ENCODE peak calls at places on chromosomes 4 and X, in six cellular contexts. D is progenitor cell of endocrine pancreas, B is Calu3, M is GM12864, S is foreskin fibroblast, Y is fibroblast of lung. F is an unnamed sample.

GRCh38 chr4:104393649-104394048 is 101.0 kb downstream of the CXXC4 start:
- DNase-seq in S (no peak), B (no peak), Y (peak), M (no peak), D (no peak), F (no peak)

GRCh38 chrX:17822351-17822750 is 38.7 kb downstream of the RAI2 start:
- DNase-seq in Y (no peak), B (no peak), M (no peak), S (peak), D (no peak), F (no peak)

GRCh38 chrX:93428497-93428896 is 244.9 kb downstream of the NAP1L3 start:
- DNase-seq in Y (no peak), S (no peak), D (no peak), B (no peak), M (no peak), F (no peak)

GRCh38 chr4:135718019-135718418 is 1516.4 kb upstream of the PABPC4L start:
- DNase-seq in Y (peak), D (no peak), S (no peak), B (no peak), M (no peak), F (no peak)

GRCh38 chrX:39331062-39331704 is 529.9 kb downstream of the MID1IP1 start:
- DNase-seq in D (no peak), M (no peak), S (no peak), Y (no peak), B (no peak), F (no peak)

GRCh38 chrX:69618803-69619202 is 2.9 kb downstream of the EDA start:
- DNase-seq in S (peak), D (no peak), B (peak), M (no peak), Y (peak), F (no peak)

GRCh38 chr4:142824368-142824767 is 21.7 kb downstream of the INPP4B start:
- DNase-seq in B (no peak), S (peak), D (no peak), Y (peak), M (no peak), F (no peak)

GRCh38 chrX:7570432-7571009 is 272.4 kb upstream of the VCX start:
- DNase-seq in Y (no peak), S (no peak), D (no peak), B (no peak), M (no peak), F (no peak)

GRCh38 chr4:158121203-158121586 is 51.6 kb downstream of the GASK1B start:
- DNase-seq in B (no peak), M (no peak), S (peak), Y (peak), D (no peak), F (no peak)

GRCh38 chr4:153206534-153206933 is 2.3 kb downstream of the TRIM2 start:
- DNase-seq in Y (no peak), D (no peak), S (no peak), M (no peak), B (no peak), F (no peak)

GRCh38 chr4:37661643-37662221 is 24.4 kb downstream of the RELL1 start:
- DNase-seq in S (peak), M (no peak), B (no peak), D (no peak), Y (peak), F (no peak)

GRCh38 chr4:42642136-42642797 is 14.6 kb downstream of the ATP8A1 start:
- DNase-seq in Y (no peak), M (no peak), B (no peak), S (no peak), D (no peak), F (no peak)

GRCh38 chrX:119488749-119489148 is 20.5 kb downstream of the SLC25A5 start:
- DNase-seq in Y (peak), M (no peak), D (no peak), S (peak), B (peak), F (peak)

GRCh38 chr4:70382691-70383181 is at the start of gene SMR3B:
- DNase-seq in M (no peak), D (no peak), S (no peak), Y (no peak), B (no peak), F (no peak)

GRCh38 chr4:148515248-148515647 is 73.0 kb upstream of the NR3C2 start:
- DNase-seq in S (peak), Y (peak), B (no peak), D (no peak), M (no peak), F (no peak)

GRCh38 chr4:1775731-1776500 is 17.2 kb upstream of the FGFR3 start:
- DNase-seq in B (peak), Y (no peak), M (no peak), D (no peak), S (peak), F (no peak)

GRCh38 chr4:139841464-139842195 is 176.0 kb downstream of the MGST2 start:
- DNase-seq in Y (no peak), B (peak), D (peak), S (no peak), M (no peak), F (no peak)

GRCh38 chr4:72779256-72779655 is 210.2 kb upstream of the ADAMTS3 start:
- DNase-seq in B (no peak), M (no peak), S (no peak), Y (no peak), D (no peak), F (no peak)

GRCh38 chr4:71941001-71941400 is 90.8 kb upstream of the NPFFR2 start:
- DNase-seq in B (peak), Y (no peak), S (no peak), D (no peak), M (no peak), F (no peak)

GRCh38 chr4:80101086-80101767 is 28.2 kb upstream of the ANTXR2 start:
- DNase-seq in B (no peak), Y (no peak), M (no peak), D (no peak), S (no peak), F (no peak)

GRCh38 chr4:139700568-139700967 is 34.9 kb downstream of the MGST2 start:
- DNase-seq in M (no peak), B (no peak), D (no peak), Y (no peak), S (no peak), F (no peak)

GRCh38 chrX:38973327-38973726 is 172.1 kb downstream of the MID1IP1 start:
- DNase-seq in Y (peak), S (peak), D (no peak), B (no peak), M (no peak), F (no peak)

GRCh38 chrX:103101280-103102042 is 8.5 kb upstream of the NXF3 start:
- DNase-seq in B (peak), Y (no peak), S (no peak), D (no peak), M (no peak), F (no peak)

GRCh38 chr4:177064724-177065394 is 244.8 kb upstream of the NEIL3 start:
- DNase-seq in Y (no peak), S (no peak), M (no peak), B (no peak), D (no peak), F (no peak)

GRCh38 chr4:162011039-162011438 is 152.8 kb downstream of the FSTL5 start:
- DNase-seq in B (no peak), M (no peak), Y (no peak), D (no peak), S (no peak), F (no peak)

GRCh38 chrX:101595739-101596419 is 21.9 kb downstream of the ARMCX6 start:
- DNase-seq in S (peak), D (no peak), B (peak), M (peak), Y (peak), F (no peak)

GRCh38 chrX:130299279-130300009 is 30.7 kb upstream of the ZNF280C start:
- DNase-seq in D (no peak), Y (no peak), S (no peak), M (no peak), B (peak), F (no peak)

GRCh38 chr4:76703123-76703490 is 194.8 kb downstream of the SOWAHB start:
- DNase-seq in B (no peak), Y (no peak), M (no peak), S (peak), D (no peak), F (no peak)

GRCh38 chr4:117331817-117332216 is 246.4 kb upstream of the TRAM1L1 start:
- DNase-seq in Y (no peak), B (no peak), M (no peak), S (no peak), D (no peak), F (no peak)

GRCh38 chr4:103397527-103397926 is 199.4 kb upstream of the CENPE start:
- DNase-seq in S (no peak), D (no peak), M (no peak), B (no peak), Y (no peak), F (no peak)

GRCh38 chr4:147846318-147847135 is 114.6 kb downstream of the ARHGAP10 start:
- DNase-seq in B (no peak), D (no peak), S (no peak), Y (peak), M (peak), F (no peak)

GRCh38 chr4:183320211-183321068 is at the start of gene CLDN22:
- DNase-seq in S (no peak), M (no peak), Y (no peak), D (no peak), B (no peak), F (no peak)

GRCh38 chr4:99300934-99301333 is 10.1 kb upstream of the ADH1A start:
- DNase-seq in Y (peak), B (peak), S (peak), D (no peak), M (no peak), F (no peak)

GRCh38 chr4:94430416-94430815 is 21.3 kb upstream of the PDLIM5 start:
- DNase-seq in S (no peak), B (no peak), D (no peak), M (no peak), Y (no peak), F (no peak)

GRCh38 chr4:94431388-94431787 is 20.4 kb upstream of the PDLIM5 start:
- DNase-seq in D (no peak), Y (no peak), B (no peak), S (no peak), M (no peak), F (no peak)

GRCh38 chr4:94436512-94436911 is 15.2 kb upstream of the PDLIM5 start:
- DNase-seq in B (no peak), M (no peak), S (no peak), D (no peak), Y (no peak), F (no peak)

GRCh38 chr4:94435874-94436273 is 15.9 kb upstream of the PDLIM5 start:
- DNase-seq in Y (no peak), M (no peak), B (no peak), S (no peak), D (no peak), F (no peak)

DNA sequence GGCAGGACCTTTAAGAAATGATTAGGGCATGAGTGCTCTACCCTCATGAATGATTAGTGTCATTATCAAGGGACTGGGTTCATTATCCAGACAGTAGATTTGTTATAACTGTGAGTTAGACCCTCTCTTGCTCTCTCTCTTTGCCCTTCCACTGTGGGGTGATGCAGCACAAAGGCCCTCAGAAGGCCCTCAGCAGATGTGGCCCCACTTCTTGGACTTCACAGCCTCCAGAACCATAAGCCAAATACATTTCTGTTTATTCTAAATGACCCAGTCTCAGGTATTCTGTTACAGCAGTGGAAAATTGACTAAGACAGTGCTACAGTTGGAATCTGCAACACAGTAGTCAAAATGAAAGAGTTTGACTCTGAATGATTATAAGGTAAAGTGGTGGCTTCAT is 17.2 kb upstream of the PDLIM5 start:
- DNase-seq in D (no peak), Y (no peak), B (no peak), S (no peak), M (no peak), F (no peak)
- TF ChIP-seq CTCF in D (no peak), Y (no peak), B (no peak), S (no peak), M (no peak), F (no peak)

DNA sequence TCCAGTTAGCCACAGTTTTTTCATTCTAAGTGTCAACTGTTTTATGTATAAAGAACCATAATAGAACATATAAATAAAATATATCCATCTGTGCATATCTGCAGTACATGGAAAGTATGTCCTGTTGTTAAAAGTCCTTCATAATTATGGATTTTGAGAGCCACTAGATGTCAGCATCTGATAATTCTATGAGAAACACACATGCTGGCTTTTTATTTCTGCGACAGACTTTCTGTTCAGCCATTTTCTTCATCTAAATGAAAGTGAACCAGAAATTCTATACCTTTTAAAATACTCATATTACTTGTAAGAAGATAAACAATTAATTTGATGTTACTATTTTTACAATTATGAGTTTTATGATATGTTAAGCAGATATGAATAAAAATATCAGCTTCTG is 251.4 kb downstream of the GPM6A start:
- DNase-seq in Y (peak), S (peak), M (no peak), D (no peak), B (no peak), F (no peak)
- TF ChIP-seq CTCF in Y (peak), S (no peak), M (no peak), D (no peak), B (no peak), F (no peak)

DNA sequence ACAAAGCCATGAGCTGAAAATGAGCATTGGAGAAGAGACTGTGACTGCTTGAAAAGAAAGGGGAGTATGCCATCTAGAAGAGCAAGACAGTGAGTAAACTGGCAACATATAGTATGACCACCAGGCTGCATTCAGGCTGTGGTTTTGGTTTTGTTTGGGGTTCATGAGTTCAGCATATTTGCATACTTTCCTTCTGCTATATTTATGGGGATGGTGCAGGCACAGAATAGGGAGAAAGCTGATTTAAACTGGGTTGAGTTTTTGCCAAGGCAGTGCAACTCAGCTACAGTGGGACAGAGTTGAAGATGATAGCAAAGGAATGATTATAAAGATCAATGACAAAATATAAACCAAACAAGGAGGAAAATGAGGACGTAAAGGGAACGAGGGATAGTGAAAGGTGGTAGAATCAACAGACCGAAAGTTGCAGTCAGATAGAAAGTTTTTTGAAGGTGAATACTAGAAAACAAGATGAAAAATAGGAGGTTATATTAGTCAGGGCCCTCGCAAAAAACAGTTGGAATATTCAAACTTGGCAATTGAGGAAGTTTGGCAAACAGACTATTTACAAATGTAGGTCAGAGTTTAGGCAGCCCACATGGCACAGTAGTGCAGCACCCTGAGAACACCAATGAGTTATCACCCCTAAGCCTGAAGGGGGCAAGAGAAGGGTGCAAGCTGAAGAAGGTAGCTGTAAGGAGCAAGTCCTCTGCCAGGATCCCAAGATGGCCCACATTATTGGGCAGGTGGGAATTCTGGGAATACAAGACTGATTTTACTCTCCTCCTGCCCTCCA is 114.8 kb upstream of the MAP9 start:
- DNase-seq in D (no peak), M (no peak), B (no peak), S (peak), Y (peak), F (no peak)
- TF ChIP-seq CTCF in D (no peak), M (peak), B (no peak), S (no peak), Y (no peak), F (no peak)

GRCh38 chrX:115229337-115229991 is 4.4 kb downstream of the LRCH2 start:
- DNase-seq in B (no peak), M (no peak), D (no peak), Y (no peak), S (peak), F (no peak)

DNA sequence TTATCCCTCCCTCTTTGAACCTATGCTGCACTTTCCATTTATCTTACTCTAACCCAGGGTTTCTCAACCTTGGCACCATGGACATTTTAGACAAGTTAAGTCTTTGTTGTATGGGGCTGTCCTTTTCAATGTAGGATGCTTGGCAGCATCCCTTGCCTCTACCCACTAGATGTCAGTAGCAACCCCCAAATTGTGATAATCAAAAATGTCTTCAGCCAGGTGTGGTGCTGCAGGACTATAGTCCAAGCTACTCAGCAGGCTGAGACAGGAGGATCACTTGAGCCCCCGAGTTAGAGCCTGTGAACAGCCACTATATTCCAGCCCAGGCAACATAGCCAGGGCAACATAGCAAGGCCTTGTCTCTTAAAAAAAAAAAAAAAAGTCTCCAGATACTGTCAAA is 7.0 kb downstream of the LRCH2 start:
- DNase-seq in M (no peak), D (no peak), B (peak), S (peak), Y (peak), F (no peak)
- TF ChIP-seq CTCF in M (peak), D (peak), B (peak), S (peak), Y (peak), F (no peak)

GRCh38 chrX:24294619-24295018 is 19.2 kb downstream of the SUPT20HL2 start:
- DNase-seq in Y (no peak), D (no peak), S (peak), B (no peak), M (no peak), F (no peak)
- TF ChIP-seq CTCF in Y (no peak), D (peak), S (no peak), B (no peak), M (no peak), F (no peak)

DNA sequence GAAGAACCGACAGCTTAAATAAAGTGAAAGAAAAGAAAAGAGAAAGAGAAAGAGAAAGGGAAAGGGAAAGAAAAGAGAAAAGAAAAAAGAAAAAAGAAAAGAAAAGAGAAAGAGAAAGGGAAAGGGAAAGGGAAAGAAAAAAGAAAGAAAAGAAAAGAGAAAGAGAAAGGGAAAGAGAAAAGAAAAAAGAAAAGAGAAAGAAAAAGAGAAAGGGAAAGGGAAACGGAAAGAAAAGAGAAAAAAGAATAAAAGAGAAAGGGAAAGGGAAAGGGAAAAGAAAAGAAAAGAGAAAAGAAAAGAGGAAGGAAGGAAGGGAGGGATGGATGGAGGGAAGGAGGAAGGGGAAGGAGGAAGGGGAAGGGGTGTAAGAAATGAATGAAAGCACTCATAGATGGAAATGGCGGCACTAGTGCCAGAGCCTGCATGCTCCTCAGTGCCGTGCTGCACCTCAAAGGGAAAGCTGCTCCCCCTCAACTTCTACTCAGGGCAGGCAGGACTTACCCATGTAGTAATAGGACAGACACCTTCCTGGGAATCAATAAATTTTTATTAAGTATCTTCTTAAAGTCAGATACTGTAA is 70.7 kb downstream of the AFAP1 start:
- DNase-seq in Y (no peak), M (no peak), D (no peak), S (no peak), B (no peak), F (no peak)
- TF ChIP-seq CTCF in Y (no peak), M (no peak), D (no peak), S (no peak), B (no peak), F (peak)